ENCODE peak calls at places on chromosome 15, in nine cellular contexts. One of them, this sample, is unnamed.

GRCh38 chr15:70376929-70377691 is 279.4 kb upstream of the TLE3 start:
- DNase-seq in tibial artery: peak; percentile 68
- DNase-seq in AG04450: no peak
- DNase-seq in neuronal stem cell: no peak
- DNase-seq in RWPE2: no peak
- DNase-seq in effector memory CD4-positive, alpha-beta T cell: no peak
- DNase-seq in naive thymus-derived CD4-positive, alpha-beta T cell: no peak
- DNase-seq in PC-3: no peak
- DNase-seq in vagina: peak; percentile 85
- DNase-seq in this sample: no peak

GRCh38 chr15:68610825-68611224 is 32.0 kb downstream of the CORO2B start:
- DNase-seq in tibial artery: no peak
- DNase-seq in AG04450: no peak
- DNase-seq in neuronal stem cell: no peak
- DNase-seq in RWPE2: no peak
- DNase-seq in effector memory CD4-positive, alpha-beta T cell: no peak
- DNase-seq in naive thymus-derived CD4-positive, alpha-beta T cell: no peak
- DNase-seq in PC-3: no peak
- DNase-seq in vagina: no peak
- DNase-seq in this sample: no peak

GRCh38 chr15:85762756-85763127 is 32.0 kb downstream of the KLHL25 start:
- DNase-seq in tibial artery: no peak
- DNase-seq in AG04450: no peak
- DNase-seq in neuronal stem cell: no peak
- DNase-seq in RWPE2: no peak
- DNase-seq in effector memory CD4-positive, alpha-beta T cell: no peak
- DNase-seq in naive thymus-derived CD4-positive, alpha-beta T cell: no peak
- DNase-seq in PC-3: no peak
- DNase-seq in vagina: no peak
- DNase-seq in this sample: no peak

GRCh38 chr15:79314811-79315210 is 3.9 kb downstream of the TMED3 start:
- DNase-seq in tibial artery: no peak
- DNase-seq in AG04450: no peak
- DNase-seq in neuronal stem cell: no peak
- DNase-seq in RWPE2: no peak
- DNase-seq in effector memory CD4-positive, alpha-beta T cell: no peak
- DNase-seq in naive thymus-derived CD4-positive, alpha-beta T cell: no peak
- DNase-seq in PC-3: peak; percentile 92
- DNase-seq in vagina: no peak
- DNase-seq in this sample: no peak

GRCh38 chr15:80878242-80878866 is 99.2 kb downstream of the CEMIP start:
- DNase-seq in tibial artery: no peak
- DNase-seq in AG04450: no peak
- DNase-seq in neuronal stem cell: no peak
- DNase-seq in RWPE2: no peak
- DNase-seq in effector memory CD4-positive, alpha-beta T cell: no peak
- DNase-seq in naive thymus-derived CD4-positive, alpha-beta T cell: no peak
- DNase-seq in PC-3: no peak
- DNase-seq in vagina: no peak
- DNase-seq in this sample: no peak

GRCh38 chr15:64158363-64159134 is 4.3 kb downstream of the PPIB start:
- DNase-seq in tibial artery: no peak
- DNase-seq in AG04450: no peak
- DNase-seq in neuronal stem cell: no peak
- DNase-seq in RWPE2: no peak
- DNase-seq in effector memory CD4-positive, alpha-beta T cell: no peak
- DNase-seq in naive thymus-derived CD4-positive, alpha-beta T cell: no peak
- DNase-seq in PC-3: no peak
- DNase-seq in vagina: no peak
- DNase-seq in this sample: no peak

GRCh38 chr15:48177383-48177874 is 666 bp downstream of the MYEF2 start:
- DNase-seq in tibial artery: no peak
- DNase-seq in AG04450: no peak
- DNase-seq in neuronal stem cell: no peak
- DNase-seq in RWPE2: no peak
- DNase-seq in effector memory CD4-positive, alpha-beta T cell: no peak
- DNase-seq in naive thymus-derived CD4-positive, alpha-beta T cell: peak; percentile 14
- DNase-seq in PC-3: peak; percentile 42
- DNase-seq in vagina: no peak
- DNase-seq in this sample: no peak

GRCh38 chr15:64749167-64749566 is 26.2 kb downstream of the RBPMS2 start:
- DNase-seq in tibial artery: no peak
- DNase-seq in AG04450: peak; percentile 44
- DNase-seq in neuronal stem cell: no peak
- DNase-seq in RWPE2: no peak
- DNase-seq in effector memory CD4-positive, alpha-beta T cell: no peak
- DNase-seq in naive thymus-derived CD4-positive, alpha-beta T cell: no peak
- DNase-seq in PC-3: peak; percentile 69
- DNase-seq in vagina: no peak
- DNase-seq in this sample: no peak

GRCh38 chr15:76963596-76963995 is 31.3 kb upstream of the PSTPIP1 start:
- DNase-seq in tibial artery: no peak
- DNase-seq in AG04450: no peak
- DNase-seq in neuronal stem cell: no peak
- DNase-seq in RWPE2: no peak
- DNase-seq in effector memory CD4-positive, alpha-beta T cell: no peak
- DNase-seq in naive thymus-derived CD4-positive, alpha-beta T cell: no peak
- DNase-seq in PC-3: no peak
- DNase-seq in vagina: no peak
- DNase-seq in this sample: no peak

GRCh38 chr15:62928242-62928995 is 114.1 kb upstream of the TPM1 start:
- DNase-seq in tibial artery: no peak
- DNase-seq in AG04450: peak; percentile 64
- DNase-seq in neuronal stem cell: no peak
- DNase-seq in RWPE2: no peak
- DNase-seq in effector memory CD4-positive, alpha-beta T cell: no peak
- DNase-seq in naive thymus-derived CD4-positive, alpha-beta T cell: no peak
- DNase-seq in PC-3: peak; percentile 6
- DNase-seq in vagina: no peak
- DNase-seq in this sample: no peak

GRCh38 chr15:31975446-31976229 is 54.7 kb upstream of the CHRNA7 start:
- DNase-seq in tibial artery: no peak
- DNase-seq in AG04450: no peak
- DNase-seq in neuronal stem cell: peak; percentile 5
- DNase-seq in RWPE2: no peak
- DNase-seq in effector memory CD4-positive, alpha-beta T cell: no peak
- DNase-seq in naive thymus-derived CD4-positive, alpha-beta T cell: no peak
- DNase-seq in PC-3: peak; percentile 41
- DNase-seq in vagina: no peak
- DNase-seq in this sample: peak; percentile 54

GRCh38 chr15:94199725-94200124 is 31.6 kb upstream of the MCTP2 start:
- DNase-seq in tibial artery: no peak
- DNase-seq in AG04450: no peak
- DNase-seq in neuronal stem cell: no peak
- DNase-seq in RWPE2: no peak
- DNase-seq in effector memory CD4-positive, alpha-beta T cell: no peak
- DNase-seq in naive thymus-derived CD4-positive, alpha-beta T cell: no peak
- DNase-seq in PC-3: no peak
- DNase-seq in vagina: no peak
- DNase-seq in this sample: no peak

GRCh38 chr15:69883306-69883705 is 214.4 kb downstream of the TLE3 start:
- DNase-seq in tibial artery: no peak
- DNase-seq in AG04450: no peak
- DNase-seq in neuronal stem cell: no peak
- DNase-seq in RWPE2: no peak
- DNase-seq in effector memory CD4-positive, alpha-beta T cell: no peak
- DNase-seq in naive thymus-derived CD4-positive, alpha-beta T cell: no peak
- DNase-seq in PC-3: no peak
- DNase-seq in vagina: no peak
- DNase-seq in this sample: no peak

GRCh38 chr15:62799037-62799436 is 243.5 kb upstream of the TPM1 start:
- DNase-seq in tibial artery: no peak
- DNase-seq in AG04450: no peak
- DNase-seq in neuronal stem cell: no peak
- DNase-seq in RWPE2: no peak
- DNase-seq in effector memory CD4-positive, alpha-beta T cell: no peak
- DNase-seq in naive thymus-derived CD4-positive, alpha-beta T cell: no peak
- DNase-seq in PC-3: no peak
- DNase-seq in vagina: no peak
- DNase-seq in this sample: no peak

GRCh38 chr15:58889363-58889762 is 44.1 kb downstream of the SLTM start:
- DNase-seq in tibial artery: no peak
- DNase-seq in AG04450: no peak
- DNase-seq in neuronal stem cell: no peak
- DNase-seq in RWPE2: no peak
- DNase-seq in effector memory CD4-positive, alpha-beta T cell: no peak
- DNase-seq in naive thymus-derived CD4-positive, alpha-beta T cell: no peak
- DNase-seq in PC-3: no peak
- DNase-seq in vagina: no peak
- DNase-seq in this sample: no peak

GRCh38 chr15:84079885-84080777 is 155.4 kb upstream of the GOLGA6L4 start:
- DNase-seq in tibial artery: peak; percentile 22
- DNase-seq in AG04450: no peak
- DNase-seq in neuronal stem cell: peak; percentile 62
- DNase-seq in RWPE2: peak; percentile 70
- DNase-seq in effector memory CD4-positive, alpha-beta T cell: no peak
- DNase-seq in naive thymus-derived CD4-positive, alpha-beta T cell: peak; percentile 0
- DNase-seq in PC-3: no peak
- DNase-seq in vagina: no peak
- DNase-seq in this sample: peak; percentile 67

GRCh38 chr15:58980351-58980939 is 7.0 kb upstream of the RNF111 start:
- DNase-seq in tibial artery: no peak
- DNase-seq in AG04450: no peak
- DNase-seq in neuronal stem cell: no peak
- DNase-seq in RWPE2: no peak
- DNase-seq in effector memory CD4-positive, alpha-beta T cell: no peak
- DNase-seq in naive thymus-derived CD4-positive, alpha-beta T cell: peak; percentile 30
- DNase-seq in PC-3: peak; percentile 51
- DNase-seq in vagina: no peak
- DNase-seq in this sample: no peak

GRCh38 chr15:40281057-40281850 is 1.6 kb downstream of the ANKRD63 start:
- DNase-seq in tibial artery: no peak
- DNase-seq in AG04450: no peak
- DNase-seq in neuronal stem cell: no peak
- DNase-seq in RWPE2: no peak
- DNase-seq in effector memory CD4-positive, alpha-beta T cell: no peak
- DNase-seq in naive thymus-derived CD4-positive, alpha-beta T cell: no peak
- DNase-seq in PC-3: no peak
- DNase-seq in vagina: no peak
- DNase-seq in this sample: no peak
- H3K4me3 ChIP-seq in tibial artery: peak overlapping the region; percentile 50
- H3K4me3 ChIP-seq in AG04450: no peak overlapping the region
- H3K4me3 ChIP-seq in neuronal stem cell: no peak overlapping the region
- H3K4me3 ChIP-seq in RWPE2: no peak overlapping the region
- H3K4me3 ChIP-seq in effector memory CD4-positive, alpha-beta T cell: no peak overlapping the region
- H3K4me3 ChIP-seq in naive thymus-derived CD4-positive, alpha-beta T cell: no peak overlapping the region
- H3K4me3 ChIP-seq in PC-3: no peak overlapping the region
- H3K4me3 ChIP-seq in vagina: peak overlapping the region; percentile 43
- H3K4me3 ChIP-seq in this sample: no peak overlapping the region

GRCh38 chr15:100468265-100468664 is 60.5 kb downstream of the CERS3 start:
- DNase-seq in tibial artery: peak; percentile 38
- DNase-seq in AG04450: no peak
- DNase-seq in neuronal stem cell: no peak
- DNase-seq in RWPE2: no peak
- DNase-seq in effector memory CD4-positive, alpha-beta T cell: no peak
- DNase-seq in naive thymus-derived CD4-positive, alpha-beta T cell: no peak
- DNase-seq in PC-3: no peak
- DNase-seq in vagina: no peak
- DNase-seq in this sample: no peak

GRCh38 chr15:100476805-100477204 is 51.9 kb downstream of the CERS3 start:
- DNase-seq in tibial artery: no peak
- DNase-seq in AG04450: no peak
- DNase-seq in neuronal stem cell: no peak
- DNase-seq in RWPE2: no peak
- DNase-seq in effector memory CD4-positive, alpha-beta T cell: no peak
- DNase-seq in naive thymus-derived CD4-positive, alpha-beta T cell: no peak
- DNase-seq in PC-3: no peak
- DNase-seq in vagina: no peak
- DNase-seq in this sample: no peak

GRCh38 chr15:100466073-100466472 is 62.7 kb downstream of the CERS3 start:
- DNase-seq in tibial artery: no peak
- DNase-seq in AG04450: no peak
- DNase-seq in neuronal stem cell: no peak
- DNase-seq in RWPE2: no peak
- DNase-seq in effector memory CD4-positive, alpha-beta T cell: no peak
- DNase-seq in naive thymus-derived CD4-positive, alpha-beta T cell: no peak
- DNase-seq in PC-3: no peak
- DNase-seq in vagina: no peak
- DNase-seq in this sample: no peak

DNA sequence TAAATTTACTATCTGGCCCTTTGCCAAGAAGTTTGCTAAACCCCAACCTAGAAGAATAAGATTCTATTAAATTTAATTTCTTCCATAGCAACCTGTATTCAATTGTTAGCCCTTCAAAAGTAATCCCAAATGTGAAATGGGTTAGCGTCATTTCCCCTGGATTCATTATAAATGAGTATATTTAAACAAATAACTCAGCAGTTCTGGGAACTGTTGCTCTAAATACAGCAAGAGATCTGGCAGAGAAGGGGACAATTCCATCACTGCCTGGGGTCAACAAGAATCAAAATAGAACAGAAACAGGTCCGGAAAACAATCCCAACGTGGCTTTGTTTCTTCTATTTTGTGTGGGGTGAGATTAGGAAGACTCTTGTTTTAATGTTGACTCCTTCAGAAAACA is 56.7 kb downstream of the CERS3 start:
- DNase-seq in tibial artery: no peak
- DNase-seq in AG04450: no peak
- DNase-seq in neuronal stem cell: no peak
- DNase-seq in RWPE2: no peak
- DNase-seq in effector memory CD4-positive, alpha-beta T cell: no peak
- DNase-seq in naive thymus-derived CD4-positive, alpha-beta T cell: no peak
- DNase-seq in PC-3: no peak
- DNase-seq in vagina: no peak
- DNase-seq in this sample: no peak
- H3K27me3 ChIP-seq in tibial artery: no peaks in the 10 kb centered on the region
- H3K27me3 ChIP-seq in AG04450: no peaks in the 10 kb centered on the region
- H3K27me3 ChIP-seq in neuronal stem cell: no peaks in the 10 kb centered on the region
- H3K27me3 ChIP-seq in RWPE2: peaks cover 4% of the 10 kb centered on the region
- H3K27me3 ChIP-seq in effector memory CD4-positive, alpha-beta T cell: no peaks in the 10 kb centered on the region
- H3K27me3 ChIP-seq in naive thymus-derived CD4-positive, alpha-beta T cell: no peaks in the 10 kb centered on the region
- H3K27me3 ChIP-seq in PC-3: peaks cover 44% of the 10 kb centered on the region
- H3K27me3 ChIP-seq in vagina: no peaks in the 10 kb centered on the region
- H3K27me3 ChIP-seq in this sample: no peaks in the 10 kb centered on the region

GRCh38 chr15:74414603-74415338 is 19.0 kb downstream of the SEMA7A start:
- DNase-seq in tibial artery: no peak
- DNase-seq in AG04450: no peak
- DNase-seq in neuronal stem cell: no peak
- DNase-seq in RWPE2: no peak
- DNase-seq in effector memory CD4-positive, alpha-beta T cell: no peak
- DNase-seq in naive thymus-derived CD4-positive, alpha-beta T cell: no peak
- DNase-seq in PC-3: no peak
- DNase-seq in vagina: no peak
- DNase-seq in this sample: no peak
- H3K27ac ChIP-seq in tibial artery: no peak overlapping the region
- H3K27ac ChIP-seq in AG04450: no peak overlapping the region
- H3K27ac ChIP-seq in neuronal stem cell: no peak overlapping the region
- H3K27ac ChIP-seq in RWPE2: peak overlapping the region; percentile 95
- H3K27ac ChIP-seq in effector memory CD4-positive, alpha-beta T cell: no peak overlapping the region
- H3K27ac ChIP-seq in naive thymus-derived CD4-positive, alpha-beta T cell: no peak overlapping the region
- H3K27ac ChIP-seq in PC-3: peak overlapping the region; percentile 57
- H3K27ac ChIP-seq in vagina: no peak overlapping the region
- H3K27ac ChIP-seq in this sample: peak overlapping the region; percentile 97

GRCh38 chr15:66364944-66365343 is 8.5 kb upstream of the TIPIN start:
- DNase-seq in tibial artery: no peak
- DNase-seq in AG04450: no peak
- DNase-seq in neuronal stem cell: no peak
- DNase-seq in RWPE2: no peak
- DNase-seq in effector memory CD4-positive, alpha-beta T cell: no peak
- DNase-seq in naive thymus-derived CD4-positive, alpha-beta T cell: no peak
- DNase-seq in PC-3: no peak
- DNase-seq in vagina: no peak
- DNase-seq in this sample: no peak

GRCh38 chr15:66374179-66374578 is 12.5 kb upstream of the MAP2K1 start:
- DNase-seq in tibial artery: no peak
- DNase-seq in AG04450: no peak
- DNase-seq in neuronal stem cell: no peak
- DNase-seq in RWPE2: no peak
- DNase-seq in effector memory CD4-positive, alpha-beta T cell: no peak
- DNase-seq in naive thymus-derived CD4-positive, alpha-beta T cell: no peak
- DNase-seq in PC-3: no peak
- DNase-seq in vagina: no peak
- DNase-seq in this sample: no peak

GRCh38 chr15:66369773-66370651 is 13.5 kb upstream of the TIPIN start:
- DNase-seq in tibial artery: no peak
- DNase-seq in AG04450: no peak
- DNase-seq in neuronal stem cell: no peak
- DNase-seq in RWPE2: no peak
- DNase-seq in effector memory CD4-positive, alpha-beta T cell: no peak
- DNase-seq in naive thymus-derived CD4-positive, alpha-beta T cell: no peak
- DNase-seq in PC-3: peak; percentile 28
- DNase-seq in vagina: no peak
- DNase-seq in this sample: no peak
- H3K4me3 ChIP-seq in tibial artery: peak overlapping the region; percentile 37
- H3K4me3 ChIP-seq in AG04450: peak overlapping the region; percentile 13
- H3K4me3 ChIP-seq in neuronal stem cell: no peak overlapping the region
- H3K4me3 ChIP-seq in RWPE2: no peak overlapping the region
- H3K4me3 ChIP-seq in effector memory CD4-positive, alpha-beta T cell: peak overlapping the region; percentile 38
- H3K4me3 ChIP-seq in naive thymus-derived CD4-positive, alpha-beta T cell: peak overlapping the region; percentile 48
- H3K4me3 ChIP-seq in PC-3: peak overlapping the region; percentile 57
- H3K4me3 ChIP-seq in vagina: no peak overlapping the region
- H3K4me3 ChIP-seq in this sample: peak overlapping the region; percentile 34